ENCODE peak calls at places on chromosome 5, in four cellular contexts. C is lower lobe of right lung, J is dorsolateral prefrontal cortex, U is suprapubic skin. E is an unnamed sample.

GRCh38 chr5:113204525-113205161 is 228.0 kb downstream of the DCP2 start:
- DNase-seq in J (peak), C (no peak), U (peak), E (no peak)

GRCh38 chr5:80632700-80633099 is 21.8 kb upstream of the MSH3 start:
- DNase-seq in C (no peak), J (no peak), U (no peak), E (no peak)

GRCh38 chr5:44809215-44809955 is 638 bp downstream of the MRPS30 start:
- DNase-seq in U (peak), J (peak), C (peak), E (peak)

GRCh38 chr5:95111141-95111540 is 173.8 kb downstream of the MCTP1 start:
- DNase-seq in J (no peak), C (no peak), U (no peak), E (no peak)

GRCh38 chr5:104739905-104740304 is 1177.3 kb upstream of the NUDT12 start:
- DNase-seq in J (no peak), U (no peak), C (no peak), E (no peak)

GRCh38 chr5:83559141-83559785 is 87.7 kb downstream of the VCAN start:
- DNase-seq in J (no peak), U (no peak), C (no peak), E (no peak)

GRCh38 chr5:128842241-128842640 is 123.0 kb upstream of the SLC27A6 start:
- DNase-seq in C (no peak), U (no peak), J (no peak), E (no peak)

GRCh38 chr5:87410941-87411340 is 1.8 kb downstream of the CCNH start:
- DNase-seq in J (no peak), U (no peak), C (no peak), E (no peak)

GRCh38 chr5:141872496-141873356 is 5.5 kb downstream of the PCDH1 start:
- DNase-seq in J (peak), C (no peak), U (no peak), E (no peak)

GRCh38 chr5:175214152-175214551 is 229.8 kb downstream of the DRD1 start:
- DNase-seq in J (peak), C (no peak), U (no peak), E (no peak)

GRCh38 chr5:147303251-147303650 is 68.4 kb downstream of the STK32A start:
- DNase-seq in C (no peak), U (no peak), J (no peak), E (no peak)

GRCh38 chr5:77101298-77101697 is 14.2 kb upstream of the ZBED3 start:
- DNase-seq in C (no peak), J (no peak), U (no peak), E (no peak)

GRCh38 chr5:140251527-140251973 is 51.4 kb downstream of the PFDN1 start:
- DNase-seq in U (no peak), J (no peak), C (no peak), E (no peak)

GRCh38 chr5:112640495-112640894 is 97.2 kb upstream of the APC start:
- DNase-seq in J (no peak), C (no peak), U (no peak), E (no peak)

DNA sequence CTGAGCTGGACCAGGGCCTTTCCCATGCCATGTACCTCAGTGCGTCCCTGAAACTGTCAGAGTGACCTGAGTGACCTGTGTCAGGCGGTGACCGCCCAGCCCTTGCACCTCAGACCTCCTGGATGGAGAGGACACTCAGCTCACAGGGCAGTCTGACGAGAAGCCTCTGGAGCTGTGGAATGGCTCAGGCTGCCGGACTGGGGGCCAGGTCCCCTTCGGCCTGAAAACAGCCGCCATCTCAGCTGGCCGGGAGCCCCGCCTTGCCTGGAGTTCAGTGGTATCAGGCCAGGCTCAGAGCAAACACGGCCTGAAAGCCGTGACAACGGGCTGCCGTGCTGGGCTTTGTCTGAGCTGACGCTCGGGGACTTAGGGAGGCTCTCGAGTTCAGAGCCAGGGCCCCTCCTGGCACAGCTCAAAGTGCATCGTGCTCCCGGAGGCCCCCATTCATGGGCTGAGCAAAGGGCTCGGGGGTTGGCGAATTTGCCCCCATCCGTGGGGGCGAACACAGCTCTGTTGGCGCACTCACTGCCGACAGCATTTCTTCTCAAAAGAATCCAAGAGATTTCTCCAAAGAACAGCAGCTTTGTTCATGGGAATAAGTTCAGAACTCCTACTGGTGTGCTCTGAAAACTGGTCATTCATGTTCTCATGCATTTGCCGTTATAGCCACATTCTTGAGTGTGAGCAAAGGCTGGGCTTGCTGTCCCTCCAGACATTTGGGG is 8.4 kb upstream of the SLC9A3 start:
- DNase-seq in U (no peak), J (no peak), C (peak), E (no peak)
- H3K27ac ChIP-seq in U (no peak), J (no peak), C (no peak), E (no peak)

GRCh38 chr5:78549043-78549442 is 99.5 kb downstream of the LHFPL2 start:
- DNase-seq in J (no peak), C (peak), U (no peak), E (no peak)
- H3K27ac ChIP-seq in J (peak), C (peak), U (peak), E (no peak)

DNA sequence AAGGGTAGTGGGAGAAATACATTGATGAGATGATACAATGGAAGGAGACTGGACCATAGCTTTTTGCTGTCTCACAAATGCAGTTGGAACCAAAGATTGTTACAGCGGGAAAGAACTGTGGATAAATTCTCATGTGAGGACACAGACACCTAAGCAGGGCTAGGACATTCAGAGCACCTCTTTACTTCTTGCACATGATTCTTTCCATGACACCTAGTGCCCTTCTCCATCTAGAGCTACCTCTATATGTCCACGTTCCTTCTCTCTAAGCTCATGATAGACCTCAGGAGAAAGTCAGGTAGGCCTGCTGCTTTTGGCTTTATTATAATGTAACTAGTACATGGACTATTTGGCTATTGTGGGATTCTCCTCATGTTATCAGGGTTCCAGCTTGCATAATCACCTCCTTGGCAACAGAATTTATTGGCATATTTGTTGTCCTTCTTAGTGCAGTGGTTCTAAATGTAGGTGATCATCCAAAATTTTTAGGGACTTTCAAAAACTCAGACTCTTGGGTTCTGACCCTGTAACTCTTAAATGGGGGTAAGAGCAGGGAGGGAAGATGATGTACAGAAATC is 27.2 kb downstream of the NR3C1 start:
- DNase-seq in J (no peak), U (no peak), C (no peak), E (no peak)
- H3K27ac ChIP-seq in J (no peak), U (no peak), C (no peak), E (no peak)

GRCh38 chr5:173891367-173891766 is 3.2 kb downstream of the CPEB4 start:
- DNase-seq in J (no peak), U (no peak), C (no peak), E (no peak)
- H3K27ac ChIP-seq in J (peak), U (peak), C (peak), E (no peak)

GRCh38 chr5:126970517-126971017 is 59.8 kb downstream of the MARCHF3 start:
- DNase-seq in U (no peak), C (no peak), J (no peak), E (no peak)

GRCh38 chr5:126971455-126972019 is 58.8 kb downstream of the MARCHF3 start:
- DNase-seq in U (no peak), J (no peak), C (no peak), E (peak)

GRCh38 chr5:126975791-126976190 is 54.6 kb downstream of the MARCHF3 start:
- DNase-seq in U (no peak), C (no peak), J (no peak), E (no peak)

GRCh38 chr5:126972062-126972895 is 58.1 kb downstream of the MARCHF3 start:
- DNase-seq in C (no peak), J (no peak), U (no peak), E (peak)

GRCh38 chr5:126973193-126973592 is 57.2 kb downstream of the MARCHF3 start:
- DNase-seq in C (no peak), U (no peak), J (no peak), E (peak)
- H3K27ac ChIP-seq in C (no peak), U (no peak), J (no peak), E (peak)

GRCh38 chr5:172933238-172933637 is 26.0 kb upstream of the RPL26L1 start:
- DNase-seq in U (no peak), C (no peak), J (no peak), E (no peak)
- H3K27ac ChIP-seq in U (no peak), C (peak), J (no peak), E (no peak)